ENCODE peak calls at places on chromosomes 6 and 20, in nine cellular contexts. P, Y, L, J, U, Q, Z, A and F are unnamed samples.

GRCh38 chr6:123803456-123803861 is 206 bp upstream of the NKAIN2 start:
- DNase-seq in P (no peak), Y (no peak), L (no peak), J (no peak), U (no peak), Q (no peak), Z (no peak), A (no peak), F (no peak)

GRCh38 chr6:160996316-160996715 is 4.7 kb downstream of the MAP3K4 start:
- DNase-seq in P (no peak), Y (peak; percentile 45), L (no peak), J (no peak), U (no peak), Q (no peak), Z (no peak), A (no peak), F (no peak)

GRCh38 chr6:106520711-106521367 is 108.5 kb downstream of the RTN4IP1 start:
- DNase-seq in P (peak; percentile 80), Y (no peak), L (no peak), J (peak; percentile 65), U (peak; percentile 73), Q (no peak), Z (no peak), A (peak; percentile 81), F (peak; percentile 23)

GRCh38 chr20:45320948-45321595 is 13.0 kb upstream of the MATN4 start:
- DNase-seq in P (no peak), Y (no peak), L (no peak), J (no peak), U (no peak), Q (no peak), Z (no peak), A (no peak), F (no peak)

GRCh38 chr6:169009658-169010057 is 244.0 kb downstream of the THBS2 start:
- DNase-seq in P (no peak), Y (no peak), L (no peak), J (no peak), U (no peak), Q (no peak), Z (no peak), A (no peak), F (no peak)

GRCh38 chr6:166202321-166202733 is 34.7 kb upstream of the TBXT start:
- DNase-seq in P (no peak), Y (no peak), L (no peak), J (no peak), U (no peak), Q (no peak), Z (no peak), A (no peak), F (peak; percentile 30)

GRCh38 chr20:37282558-37282957 is 6.9 kb upstream of the MANBAL start:
- DNase-seq in P (no peak), Y (no peak), L (peak; percentile 65), J (peak; percentile 18), U (no peak), Q (peak; percentile 59), Z (no peak), A (no peak), F (no peak)

GRCh38 chr6:68445926-68446325 is 189.2 kb upstream of the ADGRB3 start:
- DNase-seq in P (no peak), Y (no peak), L (no peak), J (no peak), U (no peak), Q (no peak), Z (no peak), A (no peak), F (no peak)

GRCh38 chr20:21322083-21322710 is 19.1 kb downstream of the XRN2 start:
- DNase-seq in P (no peak), Y (no peak), L (no peak), J (no peak), U (no peak), Q (no peak), Z (no peak), A (no peak), F (no peak)

GRCh38 chr6:44041461-44042260 is 85.6 kb downstream of the MRPL14 start:
- DNase-seq in P (no peak), Y (peak; percentile 94), L (peak; percentile 91), J (peak; percentile 48), U (no peak), Q (peak; percentile 89), Z (peak; percentile 92), A (no peak), F (no peak)

GRCh38 chr6:81241717-81242116 is 510.8 kb downstream of the TENT5A start:
- DNase-seq in P (no peak), Y (no peak), L (no peak), J (no peak), U (no peak), Q (no peak), Z (no peak), A (no peak), F (no peak)

GRCh38 chr6:158636778-158637177 is 7.8 kb downstream of the DYNLT1 start:
- DNase-seq in P (no peak), Y (no peak), L (no peak), J (no peak), U (no peak), Q (no peak), Z (no peak), A (no peak), F (no peak)

GRCh38 chr6:158640519-158640918 is 4.0 kb downstream of the DYNLT1 start:
- DNase-seq in P (no peak), Y (no peak), L (no peak), J (no peak), U (no peak), Q (peak; percentile 45), Z (no peak), A (no peak), F (peak; percentile 11)

GRCh38 chr6:158642097-158642601 is 2.4 kb downstream of the DYNLT1 start:
- DNase-seq in P (no peak), Y (peak; percentile 93), L (no peak), J (no peak), U (no peak), Q (peak; percentile 24), Z (peak; percentile 80), A (peak; percentile 51), F (peak; percentile 78)

GRCh38 chr6:158638393-158638792 is 6.2 kb downstream of the DYNLT1 start:
- DNase-seq in P (no peak), Y (no peak), L (no peak), J (no peak), U (no peak), Q (no peak), Z (no peak), A (no peak), F (peak; percentile 75)

DNA sequence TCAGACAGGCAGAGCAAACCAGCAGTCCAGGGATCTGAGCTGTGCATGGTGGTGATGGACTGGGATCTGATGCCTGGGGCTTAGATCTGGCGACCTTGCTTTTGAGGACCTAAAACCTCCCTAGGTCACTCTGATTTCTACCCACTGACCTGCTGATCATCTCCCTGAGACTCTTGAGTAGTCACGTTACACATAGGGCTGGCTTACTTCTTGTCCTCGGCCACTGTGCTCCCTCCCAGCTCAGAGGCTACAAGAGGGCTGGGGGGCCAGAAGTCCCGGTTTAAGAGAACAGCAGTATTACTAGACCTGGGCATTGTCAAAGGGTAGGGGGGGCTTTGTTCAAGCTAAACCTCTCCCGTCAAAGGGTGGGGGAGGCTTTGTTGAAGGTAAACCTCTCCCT is 5.5 kb downstream of the DYNLT1 start:
- DNase-seq in P (no peak), Y (no peak), L (no peak), J (no peak), U (no peak), Q (no peak), Z (no peak), A (no peak), F (peak; percentile 19)
- H3K4me1 ChIP-seq in P (peaks cover 51% of the 10 kb centered on the region), Y (peaks cover 29% of the 10 kb centered on the region), L (peaks cover 6% of the 10 kb centered on the region), J (peaks cover 22% of the 10 kb centered on the region), U (peaks cover 44% of the 10 kb centered on the region), Q (peaks cover 8% of the 10 kb centered on the region), Z (peaks cover 19% of the 10 kb centered on the region), A (peaks cover 41% of the 10 kb centered on the region), F (peaks cover 50% of the 10 kb centered on the region)

DNA sequence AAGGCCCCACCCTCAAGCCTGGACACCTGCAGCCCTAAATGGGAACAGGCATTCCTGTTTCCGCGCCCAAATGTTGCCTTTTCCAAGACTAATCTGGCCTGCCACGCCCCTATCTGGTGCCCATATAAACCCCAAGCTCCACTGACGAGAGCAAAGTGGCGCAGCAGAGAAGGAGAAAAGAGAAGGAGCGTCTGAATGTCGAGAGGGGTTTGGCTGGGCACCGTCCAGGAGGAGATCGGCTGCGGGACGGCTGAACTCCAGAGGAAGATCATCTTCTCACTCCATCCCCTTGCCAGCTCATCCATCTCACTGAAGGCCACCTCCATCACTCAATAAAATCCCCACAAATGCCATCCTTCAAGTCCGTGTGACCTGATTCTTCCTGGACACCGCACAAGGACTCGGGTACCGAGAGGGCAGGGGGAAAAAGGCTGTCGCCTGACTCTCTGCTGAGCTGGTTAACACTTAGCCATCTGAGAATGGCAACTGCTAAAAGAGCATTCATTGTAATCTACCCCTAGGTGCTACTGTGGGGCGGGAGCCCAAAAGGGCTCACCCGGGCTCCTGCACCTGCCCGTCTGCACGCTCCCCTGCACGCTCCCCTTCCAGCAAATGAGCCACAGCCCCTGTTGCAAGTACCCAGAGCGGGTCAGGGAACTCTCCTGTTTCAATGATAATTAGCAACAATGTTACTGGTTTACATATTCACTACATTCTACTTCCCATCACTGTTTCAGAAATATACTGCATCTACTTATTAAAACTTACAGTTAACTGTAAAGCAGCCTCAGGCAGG is 23.5 kb downstream of the TAF4 start:
- DNase-seq in P (no peak), Y (no peak), L (no peak), J (no peak), U (no peak), Q (no peak), Z (peak; percentile 72), A (peak; percentile 31), F (no peak)
- H3K36me3 ChIP-seq in P (peaks cover 3% of the 10 kb centered on the region), Y (no peaks in the 10 kb centered on the region), L (no peaks in the 10 kb centered on the region), J (no peaks in the 10 kb centered on the region), U (no peaks in the 10 kb centered on the region), Q (no peaks in the 10 kb centered on the region), Z (no peaks in the 10 kb centered on the region), A (no peaks in the 10 kb centered on the region), F (no peaks in the 10 kb centered on the region)

DNA sequence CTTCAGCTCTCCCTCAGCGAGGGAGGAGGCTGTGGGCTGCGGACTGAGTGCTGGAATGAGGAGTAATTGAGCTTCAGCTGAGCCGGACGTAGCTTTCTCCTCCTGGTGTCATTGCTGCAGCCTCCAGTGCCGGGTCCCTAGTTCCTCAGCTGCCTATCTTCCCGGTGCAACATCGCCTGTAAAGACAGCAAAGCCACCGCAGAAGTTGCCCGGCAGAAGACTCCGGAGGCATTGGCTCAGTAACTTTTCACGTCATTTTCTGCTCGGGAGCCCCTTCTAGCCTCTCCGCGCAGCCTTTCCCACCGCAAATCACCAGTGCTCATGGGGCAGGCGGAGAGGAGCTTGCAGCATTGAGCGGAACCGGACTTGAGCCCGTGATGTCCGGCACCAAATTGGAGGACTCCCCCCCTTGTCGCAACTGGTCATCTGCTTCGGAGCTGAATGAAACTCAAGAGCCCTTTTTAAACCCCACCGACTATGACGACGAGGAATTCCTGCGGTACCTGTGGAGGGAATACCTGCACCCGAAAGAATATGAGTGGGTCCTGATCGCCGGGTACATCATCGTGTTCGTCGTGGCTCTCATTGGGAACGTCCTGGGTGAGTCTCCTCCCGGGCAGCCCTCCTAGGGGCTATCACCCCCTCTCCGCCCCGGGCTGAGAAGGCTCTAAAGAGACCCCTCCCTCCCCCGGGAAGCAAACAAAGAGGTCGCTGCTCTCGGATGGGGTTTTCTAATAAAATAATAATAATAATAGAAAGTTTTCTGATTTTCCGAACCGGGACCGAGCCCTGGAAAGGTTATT is at the start of gene HCRTR2:
- DNase-seq in P (no peak), Y (no peak), L (no peak), J (no peak), U (no peak), Q (peak; percentile 80), Z (no peak), A (no peak), F (no peak)
- H3K4me3 ChIP-seq in P (no peak within 1 kb of the TSS), Y (no peak within 1 kb of the TSS), L (no peak within 1 kb of the TSS), J (no peak within 1 kb of the TSS), U (no peak within 1 kb of the TSS), Q (peak within 1 kb of the TSS; percentile 87), Z (no peak within 1 kb of the TSS), A (no peak within 1 kb of the TSS), F (peak within 1 kb of the TSS; percentile 55)

GRCh38 chr6:36688534-36689075 is 9.0 kb upstream of the RAB44 start:
- DNase-seq in P (no peak), Y (no peak), L (no peak), J (no peak), U (no peak), Q (peak; percentile 39), Z (no peak), A (no peak), F (no peak)
- H3K4me1 ChIP-seq in P (peaks cover 19% of the 10 kb centered on the region), Y (peaks cover 32% of the 10 kb centered on the region), L (no peaks in the 10 kb centered on the region), J (peaks cover 23% of the 10 kb centered on the region), U (peaks cover 19% of the 10 kb centered on the region), Q (no peaks in the 10 kb centered on the region), Z (no peaks in the 10 kb centered on the region), A (peaks cover 49% of the 10 kb centered on the region), F (no peaks in the 10 kb centered on the region)